ENCODE peak calls at places on chromosomes 16 and 17, in five cellular contexts. K is astrocyte of the spinal cord; F is activated CD8-positive, alpha-beta memory T cell treated with anti-CD3 and anti-CD28 coated beads for 1 hour; D is stimulated activated CD4-positive, alpha-beta T cell treated with anti-CD3 and anti-CD28 coated beads, Interleukin-15, amount 100 ng/mL, for 48 hours; Z is HEK293T. Y is an unnamed sample.

GRCh38 chr17:10305336-10306096 is 67.3 kb downstream of the MYH13 start:
- DNase-seq in F (no peak), K (no peak), D (no peak), Z (no peak), Y (no peak)

GRCh38 chr17:82531431-82531881 is 11.9 kb downstream of the FOXK2 start:
- DNase-seq in K (peak; percentile 78), Z (no peak), D (no peak), F (no peak), Y (no peak)

GRCh38 chr16:28317040-28317880 is 24.9 kb downstream of the SBK1 start:
- DNase-seq in K (peak; percentile 24), F (peak; percentile 49), D (peak; percentile 59), Z (peak; percentile 82), Y (peak; percentile 84)

GRCh38 chr16:57950382-57950781 is 20.5 kb downstream of the CNGB1 start:
- DNase-seq in Z (no peak), K (no peak), D (no peak), F (no peak), Y (no peak)

GRCh38 chr17:80446645-80447405 is 29.6 kb downstream of the NPTX1 start:
- DNase-seq in F (no peak), Z (no peak), K (no peak), D (no peak), Y (no peak)

GRCh38 chr17:55903028-55903690 is 152.3 kb downstream of the PCTP start:
- DNase-seq in F (no peak), Z (no peak), D (no peak), K (no peak), Y (no peak)

GRCh38 chr17:77441130-77441920 is 300.6 kb downstream of the SEC14L1 start:
- DNase-seq in D (no peak), K (no peak), F (no peak), Z (no peak), Y (no peak)

GRCh38 chr17:78879679-78880186 is 23.3 kb downstream of the CEP295NL start:
- DNase-seq in K (peak; percentile 95), F (no peak), D (no peak), Z (no peak), Y (no peak)

GRCh38 chr17:15510361-15510760 is 42.9 kb upstream of the CDRT4 start:
- DNase-seq in D (no peak), F (no peak), K (peak; percentile 76), Z (no peak), Y (no peak)

GRCh38 chr17:47803751-47804150 is 17.8 kb downstream of the OSBPL7 start:
- DNase-seq in F (no peak), K (no peak), Z (no peak), D (no peak), Y (no peak)

GRCh38 chr17:50076591-50077235 is 18.4 kb upstream of the PDK2 start:
- DNase-seq in D (no peak), Z (no peak), F (no peak), K (no peak), Y (peak; percentile 81)

GRCh38 chr17:69760562-69760961 is 314.5 kb upstream of the KCNJ16 start:
- DNase-seq in D (no peak), F (no peak), Z (no peak), K (no peak), Y (no peak)

GRCh38 chr16:50309527-50310307 is 43.4 kb downstream of the ADCY7 start:
- DNase-seq in Z (no peak), D (no peak), F (no peak), K (no peak), Y (no peak)

GRCh38 chr17:1861391-1862010 is 31.7 kb downstream of the RPA1 start:
- DNase-seq in D (no peak), F (no peak), K (no peak), Z (no peak), Y (no peak)

GRCh38 chr17:19613979-19614378 is 34.6 kb upstream of the ALDH3A2 start:
- DNase-seq in F (no peak), Z (no peak), D (no peak), K (no peak), Y (no peak)

GRCh38 chr17:64538508-64539120 is 31.8 kb downstream of the CEP95 start:
- DNase-seq in Z (no peak), F (no peak), K (no peak), D (no peak), Y (no peak)

GRCh38 chr16:67150833-67151396 is at the start of gene B3GNT9:
- DNase-seq in K (peak; percentile 68), Z (no peak), D (no peak), F (no peak), Y (peak; percentile 77)

GRCh38 chr17:31582151-31582907 is 190.9 kb downstream of the RAB11FIP4 start:
- DNase-seq in F (no peak), Z (no peak), D (no peak), K (peak; percentile 68), Y (no peak)

GRCh38 chr16:25006504-25007055 is 8.6 kb downstream of the ARHGAP17 start:
- DNase-seq in F (no peak), Z (no peak), D (no peak), K (peak; percentile 54), Y (no peak)

GRCh38 chr16:86242244-86243122 is 267.8 kb upstream of the FOXF1 start:
- DNase-seq in F (no peak), Z (no peak), K (no peak), D (no peak), Y (no peak)

GRCh38 chr16:11361043-11361442 is 15.8 kb downstream of the RMI2 start:
- DNase-seq in Z (no peak), K (no peak), D (no peak), F (no peak), Y (no peak)

GRCh38 chr16:54048994-54049929 is 237.3 kb downstream of the IRX3 start:
- DNase-seq in D (no peak), Z (no peak), K (no peak), F (no peak), Y (peak; percentile 41)

GRCh38 chr17:18115517-18115916 is 7.0 kb downstream of the MYO15A start:
- DNase-seq in K (no peak), F (no peak), Z (no peak), D (no peak), Y (no peak)

GRCh38 chr17:48153711-48154642 is 46.4 kb downstream of the SNX11 start:
- DNase-seq in K (peak; percentile 68), Z (peak; percentile 63), F (no peak), D (no peak), Y (peak; percentile 60)

GRCh38 chr16:83956336-83957289 is 3.6 kb downstream of the OSGIN1 start:
- DNase-seq in F (peak; percentile 3), K (peak; percentile 78), Z (peak; percentile 85), D (peak; percentile 61), Y (peak; percentile 93)

GRCh38 chr16:86068722-86069121 is 169.8 kb downstream of the IRF8 start:
- DNase-seq in K (no peak), F (no peak), D (no peak), Z (no peak), Y (no peak)

GRCh38 chr17:10857976-10858375 is 20.1 kb upstream of the PIRT start:
- DNase-seq in Z (no peak), D (no peak), F (no peak), K (no peak), Y (no peak)

GRCh38 chr17:8685396-8685795 is 54.9 kb upstream of the MYH10 start:
- DNase-seq in Z (no peak), F (no peak), K (peak; percentile 47), D (no peak), Y (no peak)